ENCODE peak calls at places on chromosomes 4 and X, in ten cellular contexts. M is Calu3; P is kidney epithelial cell; S is T-helper 2 cell; G is mucosa of descending colon; V is ureter; X is aorta; Y is foreskin fibroblast; R is uterus; T is activated effector memory CD4-positive, alpha-beta T cell treated with Interleukin-2 at 50 U/mL for 16 hours. A is an unnamed sample.

GRCh38 chrX:53930513-53931380 is 113.5 kb downstream of the PHF8 start:
- DNase-seq in G (no peak), V (no peak), Y (no peak), T (no peak), X (no peak), R (no peak), M (no peak), P (no peak), S (no peak), A (no peak)

GRCh38 chr4:84500386-84501196 is 1.5 kb upstream of the NKX6-1 start:
- DNase-seq in Y (no peak), T (no peak), S (no peak), P (no peak), R (no peak), M (no peak), G (no peak), X (no peak), V (no peak), A (no peak)

GRCh38 chrX:123923211-123923610 is 38.3 kb upstream of the STAG2 start:
- DNase-seq in G (no peak), Y (no peak), T (no peak), R (no peak), X (no peak), P (no peak), S (no peak), M (no peak), V (no peak), A (no peak)

GRCh38 chr4:92636038-92636825 is 332.5 kb downstream of the GRID2 start:
- DNase-seq in Y (no peak), T (no peak), X (no peak), S (no peak), M (no peak), R (no peak), P (no peak), G (no peak), V (no peak), A (no peak)

GRCh38 chrX:125757794-125758564 is 408.1 kb downstream of the DCAF12L2 start:
- DNase-seq in V (no peak), X (peak), M (no peak), T (no peak), R (peak), S (no peak), P (no peak), G (no peak), Y (no peak), A (no peak)

GRCh38 chr4:13496605-13497004 is 12.5 kb upstream of the RAB28 start:
- DNase-seq in V (no peak), T (no peak), P (no peak), R (no peak), M (no peak), Y (no peak), X (no peak), S (no peak), G (no peak), A (no peak)

GRCh38 chr4:53786632-53787031 is 195.3 kb upstream of the LNX1 start:
- DNase-seq in R (peak), V (no peak), Y (peak), G (no peak), T (no peak), P (no peak), M (no peak), X (no peak), S (no peak), A (no peak)

GRCh38 chr4:76708986-76709385 is 189.0 kb downstream of the SOWAHB start:
- DNase-seq in M (no peak), S (no peak), X (no peak), R (no peak), P (no peak), V (no peak), T (no peak), Y (no peak), G (no peak), A (no peak)

GRCh38 chrX:29890646-29891200 is 324.6 kb upstream of the MAGEB2 start:
- DNase-seq in S (no peak), Y (no peak), G (no peak), V (no peak), T (no peak), M (no peak), X (no peak), R (no peak), P (no peak), A (no peak)

GRCh38 chr4:20037745-20038144 is 214.0 kb upstream of the SLIT2 start:
- DNase-seq in V (no peak), G (no peak), S (no peak), R (no peak), Y (no peak), P (no peak), X (no peak), M (no peak), T (no peak), A (no peak)

GRCh38 chr4:82784615-82785247 is 13.9 kb downstream of the SCD5 start:
- DNase-seq in X (no peak), G (no peak), M (no peak), Y (peak), V (no peak), T (no peak), R (no peak), S (no peak), P (no peak), A (no peak)

GRCh38 chr4:101667348-101667747 is 123.2 kb upstream of the BANK1 start:
- DNase-seq in T (no peak), M (no peak), G (no peak), S (no peak), P (no peak), R (no peak), Y (no peak), V (no peak), X (no peak), A (no peak)

GRCh38 chr4:8773124-8773931 is 98.3 kb downstream of the HMX1 start:
- DNase-seq in T (no peak), G (peak), P (no peak), V (no peak), S (peak), R (no peak), M (no peak), X (peak), Y (no peak), A (no peak)

GRCh38 chr4:90152024-90152423 is 24.8 kb downstream of the CCSER1 start:
- DNase-seq in R (no peak), S (no peak), T (no peak), V (no peak), G (no peak), M (no peak), Y (no peak), P (no peak), X (no peak), A (no peak)

GRCh38 chr4:105683038-105683437 is 25.5 kb downstream of the INTS12 start:
- DNase-seq in P (peak), Y (no peak), G (no peak), X (no peak), R (no peak), T (no peak), M (peak), S (no peak), V (peak), A (no peak)

GRCh38 chr4:3607690-3608514 is 75.7 kb upstream of the LRPAP1 start:
- DNase-seq in V (no peak), S (no peak), X (no peak), Y (no peak), T (no peak), R (no peak), M (no peak), P (no peak), G (no peak), A (no peak)

GRCh38 chr4:6942238-6942800 is 32.7 kb downstream of the TBC1D14 start:
- DNase-seq in Y (peak), G (peak), X (peak), M (peak), T (peak), V (no peak), P (peak), S (no peak), R (peak), A (peak)

GRCh38 chrX:41824551-41824950 is 98.8 kb downstream of the CASK start:
- DNase-seq in X (no peak), V (no peak), Y (peak), R (no peak), S (no peak), G (no peak), M (peak), P (no peak), T (no peak), A (no peak)

GRCh38 chrX:72306851-72307645 is 1.3 kb upstream of the CITED1 start:
- DNase-seq in V (peak), S (no peak), Y (peak), R (peak), G (peak), M (peak), T (no peak), P (peak), X (peak), A (peak)

GRCh38 chr4:87824352-87824751 is 8.4 kb upstream of the MEPE start:
- DNase-seq in M (no peak), P (no peak), X (no peak), V (no peak), R (no peak), G (no peak), S (no peak), Y (no peak), T (no peak), A (no peak)

GRCh38 chr4:124535004-124535403 is 177.5 kb downstream of the ANKRD50 start:
- DNase-seq in Y (no peak), T (no peak), S (no peak), X (no peak), M (no peak), G (no peak), R (no peak), P (no peak), V (no peak), A (no peak)

GRCh38 chr4:39657465-39657864 is 18.8 kb upstream of the SMIM14 start:
- DNase-seq in G (no peak), P (no peak), T (no peak), X (no peak), V (no peak), R (no peak), M (no peak), Y (no peak), S (no peak), A (no peak)

GRCh38 chrX:96907888-96908287 is 24.2 kb downstream of the RPA4 start:
- DNase-seq in G (no peak), X (no peak), P (no peak), M (no peak), S (no peak), T (no peak), R (no peak), V (no peak), Y (no peak), A (no peak)

GRCh38 chr4:37990731-37991130 is 30.5 kb downstream of the PTTG2 start:
- DNase-seq in R (no peak), V (no peak), G (no peak), P (no peak), S (no peak), T (no peak), X (no peak), Y (no peak), M (no peak), A (no peak)

GRCh38 chr4:35725131-35725530 is 519.2 kb downstream of the ARAP2 start:
- DNase-seq in V (no peak), T (no peak), R (no peak), P (no peak), M (no peak), G (no peak), X (no peak), Y (no peak), S (no peak), A (no peak)

GRCh38 chr4:4326136-4326535 is 36.1 kb downstream of the ZBTB49 start:
- DNase-seq in X (no peak), P (no peak), V (no peak), S (no peak), Y (no peak), R (no peak), M (no peak), G (no peak), T (no peak), A (no peak)

GRCh38 chr4:111849726-111850284 is 295.4 kb upstream of the FAM241A start:
- DNase-seq in V (no peak), Y (peak), G (no peak), X (no peak), T (no peak), P (no peak), S (no peak), M (no peak), R (no peak), A (no peak)

GRCh38 chr4:71602271-71602890 is 181.5 kb downstream of the GC start:
- DNase-seq in X (no peak), T (no peak), Y (no peak), V (no peak), M (peak), G (no peak), R (no peak), P (peak), S (no peak), A (no peak)

GRCh38 chr4:110196206-110196870 is 2.1 kb downstream of the ELOVL6 start:
- DNase-seq in R (peak), M (peak), X (peak), Y (no peak), S (peak), G (peak), V (peak), T (peak), P (no peak), A (no peak)

GRCh38 chrX:40130207-40130606 is 32.4 kb upstream of the BCOR start:
- DNase-seq in V (no peak), S (no peak), T (no peak), Y (peak), G (no peak), R (peak), P (peak), X (peak), M (peak), A (peak)

GRCh38 chr4:61079427-61079826 is 120.7 kb upstream of the ADGRL3 start:
- DNase-seq in S (no peak), R (no peak), X (no peak), G (no peak), Y (no peak), M (no peak), V (no peak), T (no peak), P (no peak), A (no peak)

GRCh38 chrX:522456-522855 is 108.1 kb upstream of the SHOX start:
- DNase-seq in M (no peak), G (no peak), S (no peak), Y (no peak), R (no peak), T (no peak), P (no peak), X (no peak), V (no peak), A (no peak)

GRCh38 chrX:6169407-6169806 is 59.3 kb downstream of the NLGN4X start:
- DNase-seq in G (no peak), R (no peak), S (no peak), M (no peak), V (no peak), T (no peak), P (no peak), Y (no peak), X (no peak), A (no peak)

GRCh38 chr4:155197757-155198156 is 10.7 kb upstream of the NPY2R start:
- DNase-seq in R (no peak), S (no peak), T (no peak), Y (no peak), V (no peak), X (no peak), M (no peak), G (no peak), P (no peak), A (no peak)

GRCh38 chr4:46931981-46932380 is 22.9 kb upstream of the COX7B2 start:
- DNase-seq in Y (no peak), R (no peak), T (no peak), P (no peak), M (peak), X (peak), G (no peak), V (no peak), S (no peak), A (peak)